ENCODE peak calls at places on chromosomes 3 and 15, in five cellular contexts. B, O, X, N and Q are unnamed samples.

GRCh38 chr3:52403955-52404354 is 40.9 kb downstream of the SEMA3G start:
- DNase-seq in B (no peak), O (no peak), N (no peak), X (no peak), Q (no peak)

GRCh38 chr3:147843331-147843730 is 434.2 kb downstream of the ZIC1 start:
- DNase-seq in O (no peak), N (no peak), B (no peak), X (no peak), Q (no peak)

GRCh38 chr3:31980530-31981205 is 394 bp downstream of the OSBPL10 start:
- DNase-seq in X (no peak), N (peak), O (no peak), B (peak), Q (peak)

GRCh38 chr15:65377976-65378366 is at the start of gene IGDCC3:
- DNase-seq in N (peak), B (no peak), X (no peak), O (no peak), Q (no peak)

GRCh38 chr3:194087995-194088841 is 47.7 kb upstream of the HES1 start:
- DNase-seq in O (no peak), B (no peak), N (no peak), X (no peak), Q (no peak)

GRCh38 chr3:134527037-134527436 is 41.2 kb downstream of the CEP63 start:
- DNase-seq in O (no peak), B (no peak), N (no peak), X (no peak), Q (no peak)

GRCh38 chr15:35519536-35520149 is 26.3 kb downstream of the DPH6 start:
- DNase-seq in O (peak), X (no peak), N (no peak), B (peak), Q (peak)

GRCh38 chr3:119700269-119700919 is 2.4 kb upstream of the CFAP91 start:
- DNase-seq in X (peak), N (no peak), O (no peak), B (peak), Q (no peak)

GRCh38 chr3:78511840-78512239 is 1256.0 kb downstream of the ROBO1 start:
- DNase-seq in X (no peak), N (no peak), O (no peak), B (no peak), Q (no peak)

GRCh38 chr15:78298983-78299301 is 467 bp downstream of the SKIC8 start:
- DNase-seq in X (no peak), O (no peak), N (no peak), B (no peak), Q (no peak)

GRCh38 chr15:89307046-89307587 is 27.5 kb downstream of the POLG start:
- DNase-seq in X (no peak), O (no peak), N (no peak), B (no peak), Q (no peak)

GRCh38 chr3:11910971-11911531 is 64.4 kb upstream of the TAMM41 start:
- DNase-seq in O (no peak), B (no peak), X (no peak), N (no peak), Q (peak)

GRCh38 chr3:141457624-141458236 is 29.1 kb upstream of the RASA2 start:
- DNase-seq in N (no peak), X (no peak), B (no peak), O (no peak), Q (no peak)

GRCh38 chr3:121821421-121822199 is 13.2 kb downstream of the IQCB1 start:
- DNase-seq in N (no peak), B (no peak), X (no peak), O (no peak), Q (no peak)

GRCh38 chr3:66998075-66998898 is at the start of gene KBTBD8:
- DNase-seq in X (peak), O (peak), B (peak), N (peak), Q (peak)

GRCh38 chr3:107124885-107125284 is 252.4 kb upstream of the CCDC54 start:
- DNase-seq in O (no peak), N (no peak), X (no peak), B (no peak), Q (no peak)

GRCh38 chr3:146471012-146471411 is 1.7 kb upstream of the PLSCR2 start:
- DNase-seq in X (no peak), O (no peak), N (no peak), B (no peak), Q (no peak)

GRCh38 chr15:34682673-34683072 is 72.1 kb downstream of the GJD2 start:
- DNase-seq in N (no peak), O (no peak), X (no peak), B (no peak), Q (no peak)

GRCh38 chr15:75192307-75192706 is 9.4 kb upstream of the C15orf39 start:
- DNase-seq in O (no peak), X (no peak), N (no peak), B (no peak), Q (no peak)

GRCh38 chr3:13537244-13537921 is 11.5 kb upstream of the FBLN2 start:
- DNase-seq in O (no peak), B (no peak), N (no peak), X (no peak), Q (no peak)

GRCh38 chr3:69558912-69559311 is 173.0 kb upstream of the FRMD4B start:
- DNase-seq in X (no peak), N (no peak), B (no peak), O (no peak), Q (no peak)

GRCh38 chr15:96046620-96047240 is 283.8 kb upstream of the NR2F2 start:
- DNase-seq in X (no peak), B (no peak), N (no peak), O (no peak), Q (no peak)

GRCh38 chr3:129547241-129547640 is 4.3 kb downstream of the H1-8 start:
- DNase-seq in O (no peak), N (no peak), X (no peak), B (no peak), Q (no peak)

GRCh38 chr3:151205482-151205881 is 2.5 kb upstream of the GPR171 start:
- DNase-seq in B (no peak), O (no peak), N (no peak), X (no peak), Q (no peak)

GRCh38 chr3:121152573-121152972 is 244.6 kb downstream of the STXBP5L start:
- DNase-seq in X (no peak), N (no peak), B (peak), O (no peak), Q (no peak)

GRCh38 chr3:35651888-35652287 is 12.6 kb downstream of the ARPP21 start:
- DNase-seq in O (no peak), X (no peak), B (no peak), N (no peak), Q (no peak)

GRCh38 chr15:100713163-100713867 is 110.9 kb downstream of the ASB7 start:
- DNase-seq in B (no peak), O (no peak), X (no peak), N (no peak), Q (no peak)

GRCh38 chr3:44072601-44073540 is 168.8 kb upstream of the TOPAZ1 start:
- DNase-seq in X (no peak), B (no peak), O (no peak), N (no peak), Q (no peak)

GRCh38 chr3:42014949-42015533 is 53.1 kb upstream of the ULK4 start:
- DNase-seq in N (no peak), X (no peak), O (no peak), B (peak), Q (no peak)

GRCh38 chr15:74202461-74203401 is at the start of gene STRA6:
- DNase-seq in O (no peak), B (no peak), X (no peak), N (no peak), Q (no peak)

GRCh38 chr3:100899440-100900091 is 93.7 kb downstream of the ABI3BP start:
- DNase-seq in N (no peak), B (peak), X (no peak), O (no peak), Q (no peak)

GRCh38 chr15:90230071-90230494 is 3.7 kb downstream of the CIB1 start:
- DNase-seq in N (peak), B (no peak), X (no peak), O (no peak), Q (no peak)

GRCh38 chr3:194267744-194268658 is 83.1 kb downstream of the CPN2 start:
- DNase-seq in O (no peak), X (no peak), B (no peak), N (no peak), Q (no peak)

GRCh38 chr3:117355566-117355965 is 646.0 kb downstream of the TUSC7 start:
- DNase-seq in N (no peak), O (no peak), B (no peak), X (no peak), Q (no peak)

GRCh38 chr3:161395613-161396012 is 24.3 kb upstream of the SPTSSB start:
- DNase-seq in X (no peak), O (no peak), N (no peak), B (no peak), Q (no peak)

GRCh38 chr15:56496635-56497034 is 31.7 kb upstream of the MNS1 start:
- DNase-seq in N (peak), O (peak), X (peak), B (peak), Q (peak)